ENCODE peak calls at places on chromosomes 7 and 10, in six cellular contexts. One of them, this sample, is unnamed.

GRCh38 chr10:28215930-28216329 is 86.9 kb downstream of the MPP7 start:
- DNase-seq in stomach: no peak
- DNase-seq in OCI-LY7: no peak
- DNase-seq in pancreas: no peak
- DNase-seq in CD4-positive, alpha-beta T cell: no peak
- DNase-seq in prostate gland: no peak
- DNase-seq in this sample: no peak

GRCh38 chr7:101216001-101216859 is 1.2 kb downstream of the PLOD3 start:
- DNase-seq in OCI-LY7: no peak
- DNase-seq in CD4-positive, alpha-beta T cell: no peak
- DNase-seq in prostate gland: no peak
- DNase-seq in pancreas: no peak
- DNase-seq in stomach: no peak
- DNase-seq in this sample: no peak

GRCh38 chr7:108083980-108084379 is 46.2 kb downstream of the LAMB4 start:
- DNase-seq in CD4-positive, alpha-beta T cell: no peak
- DNase-seq in stomach: no peak
- DNase-seq in prostate gland: no peak
- DNase-seq in OCI-LY7: no peak
- DNase-seq in pancreas: no peak
- DNase-seq in this sample: no peak

GRCh38 chr7:142901426-142902259 is 16.1 kb upstream of the TRPV6 start:
- DNase-seq in pancreas: no peak
- DNase-seq in OCI-LY7: no peak
- DNase-seq in prostate gland: peak; percentile 66
- DNase-seq in stomach: no peak
- DNase-seq in CD4-positive, alpha-beta T cell: no peak
- DNase-seq in this sample: no peak

GRCh38 chr10:80204801-80205477 is 398 bp downstream of the ANXA11 start:
- DNase-seq in CD4-positive, alpha-beta T cell: no peak
- DNase-seq in pancreas: peak; percentile 83
- DNase-seq in stomach: peak; percentile 48
- DNase-seq in OCI-LY7: peak; percentile 53
- DNase-seq in prostate gland: no peak
- DNase-seq in this sample: no peak

GRCh38 chr10:75367098-75367497 is 34.5 kb downstream of the ZNF503 start:
- DNase-seq in OCI-LY7: no peak
- DNase-seq in CD4-positive, alpha-beta T cell: no peak
- DNase-seq in pancreas: no peak
- DNase-seq in prostate gland: no peak
- DNase-seq in stomach: no peak
- DNase-seq in this sample: no peak

GRCh38 chr7:114715907-114716306 is 206.0 kb upstream of the MDFIC start:
- DNase-seq in OCI-LY7: no peak
- DNase-seq in stomach: no peak
- DNase-seq in pancreas: no peak
- DNase-seq in CD4-positive, alpha-beta T cell: no peak
- DNase-seq in prostate gland: no peak
- DNase-seq in this sample: no peak

GRCh38 chr7:120783273-120783672 is 74.7 kb downstream of the TSPAN12 start:
- DNase-seq in CD4-positive, alpha-beta T cell: no peak
- DNase-seq in OCI-LY7: no peak
- DNase-seq in stomach: no peak
- DNase-seq in prostate gland: no peak
- DNase-seq in pancreas: no peak
- DNase-seq in this sample: no peak

GRCh38 chr10:49761201-49761788 is 828 bp downstream of the OGDHL start:
- DNase-seq in stomach: peak; percentile 16
- DNase-seq in CD4-positive, alpha-beta T cell: no peak
- DNase-seq in pancreas: no peak
- DNase-seq in prostate gland: no peak
- DNase-seq in OCI-LY7: no peak
- DNase-seq in this sample: no peak

GRCh38 chr7:51278797-51279196 is 37.8 kb downstream of the COBL start:
- DNase-seq in stomach: no peak
- DNase-seq in pancreas: no peak
- DNase-seq in CD4-positive, alpha-beta T cell: no peak
- DNase-seq in OCI-LY7: no peak
- DNase-seq in prostate gland: no peak
- DNase-seq in this sample: no peak

GRCh38 chr10:25604591-25604990 is 329.4 kb upstream of the MYO3A start:
- DNase-seq in CD4-positive, alpha-beta T cell: no peak
- DNase-seq in pancreas: no peak
- DNase-seq in stomach: no peak
- DNase-seq in prostate gland: no peak
- DNase-seq in OCI-LY7: no peak
- DNase-seq in this sample: no peak

GRCh38 chr7:98180751-98181150 is 30.5 kb upstream of the BHLHA15 start:
- DNase-seq in stomach: no peak
- DNase-seq in OCI-LY7: no peak
- DNase-seq in pancreas: no peak
- DNase-seq in prostate gland: no peak
- DNase-seq in CD4-positive, alpha-beta T cell: no peak
- DNase-seq in this sample: no peak

GRCh38 chr7:54788664-54789063 is 29.7 kb upstream of the SEC61G start:
- DNase-seq in CD4-positive, alpha-beta T cell: no peak
- DNase-seq in OCI-LY7: no peak
- DNase-seq in prostate gland: peak; percentile 49
- DNase-seq in pancreas: no peak
- DNase-seq in stomach: no peak
- DNase-seq in this sample: peak; percentile 7

DNA sequence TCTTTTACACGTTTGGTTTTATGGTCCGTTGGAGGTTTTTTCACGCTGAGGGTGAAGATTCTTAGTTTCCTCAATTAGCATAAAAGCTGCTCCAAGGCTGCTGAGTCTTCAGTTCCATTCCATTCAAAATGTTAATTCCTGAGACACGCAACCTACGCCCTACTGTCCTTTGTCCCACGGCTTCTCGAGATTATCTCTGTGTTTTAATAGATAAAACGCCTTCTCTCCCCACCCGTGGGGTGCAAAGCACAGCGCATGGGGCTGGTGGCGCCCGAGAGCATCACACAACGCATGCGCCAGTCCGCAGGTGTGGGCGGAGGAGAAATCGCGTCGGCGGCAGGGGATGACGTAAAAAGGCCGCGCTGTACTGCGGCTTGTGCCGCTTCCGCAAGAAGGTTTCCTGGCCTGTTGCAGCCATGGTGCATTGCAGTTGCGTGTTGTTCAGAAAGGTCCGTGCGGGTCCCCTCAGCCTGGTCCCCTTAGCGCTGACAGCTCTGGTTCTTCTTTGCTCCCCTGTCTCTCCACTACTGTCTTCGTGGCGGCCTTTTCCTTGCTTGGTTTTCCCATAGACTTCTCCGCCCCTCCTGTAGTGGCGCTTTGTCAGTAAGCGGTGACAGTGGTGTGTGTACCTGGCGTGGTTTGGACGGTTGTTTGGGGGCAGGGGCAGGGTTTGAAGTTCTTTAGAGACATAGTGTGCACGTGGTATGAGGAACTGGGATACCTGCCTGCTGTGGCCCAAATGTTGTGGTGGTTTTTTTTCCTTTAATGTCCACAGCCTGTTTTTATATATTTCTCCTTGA is at the start of gene GTPBP10:
- DNase-seq in OCI-LY7: peak; percentile 97
- DNase-seq in CD4-positive, alpha-beta T cell: peak; percentile 92
- DNase-seq in stomach: peak; percentile 95
- DNase-seq in pancreas: peak; percentile 95
- DNase-seq in prostate gland: peak; percentile 91
- DNase-seq in this sample: peak; percentile 92
- H3K27ac ChIP-seq in OCI-LY7: peak within 1 kb of the TSS; percentile 79
- H3K27ac ChIP-seq in CD4-positive, alpha-beta T cell: peak within 1 kb of the TSS; percentile 86
- H3K27ac ChIP-seq in stomach: peak within 1 kb of the TSS; percentile 87
- H3K27ac ChIP-seq in pancreas: peak within 1 kb of the TSS; percentile 91
- H3K27ac ChIP-seq in prostate gland: peak within 1 kb of the TSS; percentile 83
- H3K27ac ChIP-seq in this sample: peak within 1 kb of the TSS; percentile 83

DNA sequence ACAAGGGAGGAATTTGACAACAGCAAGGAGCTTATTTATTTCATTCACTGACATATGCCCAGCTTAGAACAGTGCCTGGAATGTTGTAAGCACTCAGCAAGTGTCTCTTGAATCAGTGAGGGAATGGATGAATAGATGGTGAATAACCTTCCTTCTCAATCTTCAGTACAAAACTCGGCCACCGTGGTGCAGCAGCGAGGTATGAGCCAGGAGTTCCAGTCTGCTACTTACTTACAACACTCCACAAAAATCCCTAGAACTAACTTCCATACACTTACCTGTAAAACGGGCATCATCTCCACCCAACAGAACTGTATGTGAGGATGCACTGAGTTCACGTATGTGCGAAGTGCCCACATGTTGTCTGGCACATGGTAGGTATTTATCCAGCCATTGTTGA is 237.4 kb downstream of the WDR11 start:
- DNase-seq in OCI-LY7: no peak
- DNase-seq in CD4-positive, alpha-beta T cell: no peak
- DNase-seq in prostate gland: no peak
- DNase-seq in stomach: no peak
- DNase-seq in pancreas: no peak
- DNase-seq in this sample: no peak
- H3K27ac ChIP-seq in OCI-LY7: no peak overlapping the region
- H3K27ac ChIP-seq in CD4-positive, alpha-beta T cell: no peak overlapping the region
- H3K27ac ChIP-seq in prostate gland: no peak overlapping the region
- H3K27ac ChIP-seq in stomach: no peak overlapping the region
- H3K27ac ChIP-seq in pancreas: no peak overlapping the region
- H3K27ac ChIP-seq in this sample: no peak overlapping the region

DNA sequence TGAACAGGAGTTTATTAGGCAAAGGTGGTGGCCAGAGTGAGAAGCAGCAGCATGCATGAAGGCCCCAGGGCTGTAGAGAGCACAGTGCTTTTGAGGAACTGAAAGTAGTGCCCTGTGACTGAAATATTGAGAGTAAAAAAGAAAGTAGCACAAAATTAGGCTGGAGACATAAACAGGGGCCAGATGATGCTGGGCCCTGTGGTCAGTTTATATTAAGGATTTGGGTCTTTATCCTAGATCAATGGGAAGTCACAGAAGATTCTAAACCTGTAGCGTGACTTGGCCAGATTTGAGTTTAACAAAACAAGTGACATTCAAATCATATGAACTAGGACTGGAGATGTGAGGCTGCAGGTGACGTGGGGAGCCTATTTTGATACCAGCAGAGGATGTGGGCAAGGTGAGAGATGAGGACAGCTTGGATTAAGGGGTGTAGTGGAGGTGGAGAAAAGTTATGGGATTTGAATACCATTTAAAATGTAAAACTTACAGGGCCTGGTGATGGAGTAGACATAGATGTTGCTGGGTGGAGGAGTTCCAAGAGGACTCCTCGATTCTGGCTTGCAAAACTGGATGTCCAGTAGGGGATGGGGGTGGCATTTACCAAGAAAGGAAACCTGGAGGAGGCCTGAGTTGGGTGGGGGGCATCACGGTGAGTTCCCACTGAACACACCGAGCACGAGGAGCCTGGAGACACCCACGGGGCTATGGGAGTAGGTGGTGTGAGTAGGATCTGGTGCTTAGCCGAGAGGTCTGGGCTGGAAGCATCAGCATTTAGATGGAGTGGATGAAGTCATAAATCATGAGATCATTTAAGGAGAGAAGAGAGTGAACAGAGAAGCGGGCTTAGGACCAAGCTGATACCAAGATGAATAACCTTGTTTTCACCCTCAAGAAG is 52.8 kb downstream of the HHEX start:
- DNase-seq in stomach: no peak
- DNase-seq in CD4-positive, alpha-beta T cell: no peak
- DNase-seq in pancreas: no peak
- DNase-seq in prostate gland: no peak
- DNase-seq in OCI-LY7: peak; percentile 95
- DNase-seq in this sample: no peak
- H3K27ac ChIP-seq in stomach: no peak overlapping the region
- H3K27ac ChIP-seq in CD4-positive, alpha-beta T cell: no peak overlapping the region
- H3K27ac ChIP-seq in pancreas: no peak overlapping the region
- H3K27ac ChIP-seq in prostate gland: no peak overlapping the region
- H3K27ac ChIP-seq in OCI-LY7: peak overlapping the region; percentile 91
- H3K27ac ChIP-seq in this sample: no peak overlapping the region

GRCh38 chr7:22460363-22460988 is 39.5 kb downstream of the STEAP1B start:
- DNase-seq in pancreas: no peak
- DNase-seq in prostate gland: no peak
- DNase-seq in OCI-LY7: no peak
- DNase-seq in stomach: no peak
- DNase-seq in CD4-positive, alpha-beta T cell: no peak
- DNase-seq in this sample: no peak

GRCh38 chr7:22452142-22452763 is 47.7 kb downstream of the STEAP1B start:
- DNase-seq in prostate gland: peak; percentile 43
- DNase-seq in stomach: peak; percentile 71
- DNase-seq in OCI-LY7: peak; percentile 86
- DNase-seq in pancreas: peak; percentile 89
- DNase-seq in CD4-positive, alpha-beta T cell: no peak
- DNase-seq in this sample: peak; percentile 45

GRCh38 chr7:22454446-22454845 is 45.5 kb downstream of the STEAP1B start:
- DNase-seq in CD4-positive, alpha-beta T cell: no peak
- DNase-seq in pancreas: no peak
- DNase-seq in prostate gland: no peak
- DNase-seq in stomach: no peak
- DNase-seq in OCI-LY7: no peak
- DNase-seq in this sample: no peak

GRCh38 chr7:22453159-22453558 is 46.8 kb downstream of the STEAP1B start:
- DNase-seq in OCI-LY7: peak; percentile 68
- DNase-seq in stomach: no peak
- DNase-seq in prostate gland: no peak
- DNase-seq in CD4-positive, alpha-beta T cell: no peak
- DNase-seq in pancreas: no peak
- DNase-seq in this sample: no peak

GRCh38 chr7:22457471-22457870 is 42.5 kb downstream of the STEAP1B start:
- DNase-seq in CD4-positive, alpha-beta T cell: no peak
- DNase-seq in OCI-LY7: no peak
- DNase-seq in prostate gland: no peak
- DNase-seq in pancreas: no peak
- DNase-seq in stomach: no peak
- DNase-seq in this sample: no peak
- H3K27ac ChIP-seq in CD4-positive, alpha-beta T cell: no peak overlapping the region
- H3K27ac ChIP-seq in OCI-LY7: no peak overlapping the region
- H3K27ac ChIP-seq in prostate gland: no peak overlapping the region
- H3K27ac ChIP-seq in pancreas: no peak overlapping the region
- H3K27ac ChIP-seq in stomach: no peak overlapping the region
- H3K27ac ChIP-seq in this sample: no peak overlapping the region